ENCODE peak calls at places on chromosomes 2 and 18, in nine cellular contexts. One of them, this sample, is unnamed. For H3K27me3, the result is how much of the 10 kb centered on the place peaks cover.

GRCh38 chr2:215796160-215796559 is 217.2 kb downstream of the MREG start:
- DNase-seq in mammary epithelial cell: peak
- DNase-seq in cardiac muscle cell: no peak
- DNase-seq in dorsolateral prefrontal cortex: no peak
- DNase-seq in K562: no peak
- DNase-seq in GM23338: no peak
- DNase-seq in fibroblast of lung: peak
- DNase-seq in PC-3: peak
- DNase-seq in HL-60: peak
- DNase-seq in this sample: no peak

GRCh38 chr2:234751275-234751938 is 200.4 kb upstream of the SH3BP4 start:
- DNase-seq in PC-3: no peak
- DNase-seq in HL-60: no peak
- DNase-seq in dorsolateral prefrontal cortex: no peak
- DNase-seq in fibroblast of lung: no peak
- DNase-seq in K562: no peak
- DNase-seq in GM23338: peak
- DNase-seq in cardiac muscle cell: no peak
- DNase-seq in mammary epithelial cell: no peak
- DNase-seq in this sample: no peak

GRCh38 chr2:116917196-116917595 is 897.3 kb upstream of the DDX18 start:
- DNase-seq in K562: no peak
- DNase-seq in GM23338: no peak
- DNase-seq in cardiac muscle cell: no peak
- DNase-seq in mammary epithelial cell: no peak
- DNase-seq in HL-60: no peak
- DNase-seq in PC-3: no peak
- DNase-seq in dorsolateral prefrontal cortex: no peak
- DNase-seq in fibroblast of lung: no peak
- DNase-seq in this sample: no peak

GRCh38 chr2:141728886-141729285 is 401.9 kb downstream of the LRP1B start:
- DNase-seq in K562: no peak
- DNase-seq in HL-60: no peak
- DNase-seq in fibroblast of lung: no peak
- DNase-seq in cardiac muscle cell: no peak
- DNase-seq in GM23338: no peak
- DNase-seq in PC-3: no peak
- DNase-seq in mammary epithelial cell: no peak
- DNase-seq in dorsolateral prefrontal cortex: no peak
- DNase-seq in this sample: no peak

GRCh38 chr2:235078914-235079472 is 127.2 kb downstream of the SH3BP4 start:
- DNase-seq in mammary epithelial cell: no peak
- DNase-seq in cardiac muscle cell: no peak
- DNase-seq in GM23338: no peak
- DNase-seq in HL-60: no peak
- DNase-seq in PC-3: no peak
- DNase-seq in dorsolateral prefrontal cortex: no peak
- DNase-seq in fibroblast of lung: no peak
- DNase-seq in K562: no peak
- DNase-seq in this sample: no peak

GRCh38 chr2:152740743-152741328 is 22.4 kb downstream of the ARL6IP6 start:
- DNase-seq in HL-60: no peak
- DNase-seq in PC-3: peak
- DNase-seq in cardiac muscle cell: peak
- DNase-seq in dorsolateral prefrontal cortex: no peak
- DNase-seq in GM23338: peak
- DNase-seq in fibroblast of lung: peak
- DNase-seq in K562: peak
- DNase-seq in mammary epithelial cell: peak
- DNase-seq in this sample: no peak

GRCh38 chr2:238505119-238505891 is 78.6 kb downstream of the ASB1 start:
- DNase-seq in cardiac muscle cell: no peak
- DNase-seq in GM23338: no peak
- DNase-seq in dorsolateral prefrontal cortex: no peak
- DNase-seq in mammary epithelial cell: no peak
- DNase-seq in fibroblast of lung: no peak
- DNase-seq in HL-60: no peak
- DNase-seq in K562: peak
- DNase-seq in PC-3: no peak
- DNase-seq in this sample: no peak

GRCh38 chr18:7940976-7941375 is 373.9 kb downstream of the PTPRM start:
- DNase-seq in GM23338: no peak
- DNase-seq in HL-60: no peak
- DNase-seq in cardiac muscle cell: no peak
- DNase-seq in PC-3: no peak
- DNase-seq in K562: no peak
- DNase-seq in dorsolateral prefrontal cortex: no peak
- DNase-seq in mammary epithelial cell: no peak
- DNase-seq in fibroblast of lung: no peak
- DNase-seq in this sample: no peak

GRCh38 chr18:6058941-6059340 is 163.6 kb upstream of the TMEM200C start:
- DNase-seq in mammary epithelial cell: no peak
- DNase-seq in K562: no peak
- DNase-seq in HL-60: no peak
- DNase-seq in PC-3: peak
- DNase-seq in GM23338: peak
- DNase-seq in cardiac muscle cell: peak
- DNase-seq in fibroblast of lung: peak
- DNase-seq in dorsolateral prefrontal cortex: no peak
- DNase-seq in this sample: no peak

GRCh38 chr2:181683518-181684453 is 3.5 kb upstream of the NEUROD1 start:
- DNase-seq in GM23338: peak
- DNase-seq in K562: no peak
- DNase-seq in dorsolateral prefrontal cortex: no peak
- DNase-seq in cardiac muscle cell: peak
- DNase-seq in fibroblast of lung: no peak
- DNase-seq in PC-3: no peak
- DNase-seq in HL-60: no peak
- DNase-seq in mammary epithelial cell: peak
- DNase-seq in this sample: no peak

GRCh38 chr2:231162036-231162345 is 36.4 kb upstream of the ARMC9 start:
- DNase-seq in fibroblast of lung: peak
- DNase-seq in HL-60: no peak
- DNase-seq in mammary epithelial cell: peak
- DNase-seq in GM23338: no peak
- DNase-seq in K562: no peak
- DNase-seq in dorsolateral prefrontal cortex: no peak
- DNase-seq in PC-3: peak
- DNase-seq in cardiac muscle cell: no peak
- DNase-seq in this sample: no peak

GRCh38 chr18:12884521-12885323 is 685 bp upstream of the PTPN2 start:
- DNase-seq in dorsolateral prefrontal cortex: no peak
- DNase-seq in PC-3: no peak
- DNase-seq in K562: no peak
- DNase-seq in cardiac muscle cell: no peak
- DNase-seq in HL-60: no peak
- DNase-seq in mammary epithelial cell: no peak
- DNase-seq in fibroblast of lung: peak
- DNase-seq in GM23338: peak
- DNase-seq in this sample: no peak

GRCh38 chr2:231627384-231628156 is 34.9 kb downstream of the TEX44 start:
- DNase-seq in cardiac muscle cell: no peak
- DNase-seq in K562: no peak
- DNase-seq in PC-3: no peak
- DNase-seq in dorsolateral prefrontal cortex: no peak
- DNase-seq in HL-60: no peak
- DNase-seq in fibroblast of lung: no peak
- DNase-seq in mammary epithelial cell: no peak
- DNase-seq in GM23338: peak
- DNase-seq in this sample: no peak

GRCh38 chr2:71700880-71701397 is 247.6 kb downstream of the DYSF start:
- DNase-seq in K562: no peak
- DNase-seq in fibroblast of lung: no peak
- DNase-seq in cardiac muscle cell: peak
- DNase-seq in dorsolateral prefrontal cortex: peak
- DNase-seq in mammary epithelial cell: no peak
- DNase-seq in PC-3: no peak
- DNase-seq in GM23338: no peak
- DNase-seq in HL-60: no peak
- DNase-seq in this sample: peak

GRCh38 chr18:12256946-12257345 is 2.8 kb downstream of the CIDEA start:
- DNase-seq in dorsolateral prefrontal cortex: no peak
- DNase-seq in mammary epithelial cell: no peak
- DNase-seq in PC-3: peak
- DNase-seq in cardiac muscle cell: no peak
- DNase-seq in fibroblast of lung: no peak
- DNase-seq in GM23338: no peak
- DNase-seq in HL-60: no peak
- DNase-seq in K562: no peak
- DNase-seq in this sample: no peak

GRCh38 chr2:100427627-100428258 is 10.3 kb upstream of the CHST10 start:
- DNase-seq in fibroblast of lung: peak
- DNase-seq in K562: peak
- DNase-seq in mammary epithelial cell: peak
- DNase-seq in PC-3: peak
- DNase-seq in HL-60: no peak
- DNase-seq in dorsolateral prefrontal cortex: peak
- DNase-seq in GM23338: peak
- DNase-seq in cardiac muscle cell: peak
- DNase-seq in this sample: peak

GRCh38 chr2:231383701-231384435 is 11.6 kb upstream of the B3GNT7 start:
- DNase-seq in PC-3: no peak
- DNase-seq in fibroblast of lung: no peak
- DNase-seq in dorsolateral prefrontal cortex: no peak
- DNase-seq in mammary epithelial cell: no peak
- DNase-seq in cardiac muscle cell: no peak
- DNase-seq in GM23338: no peak
- DNase-seq in K562: no peak
- DNase-seq in HL-60: no peak
- DNase-seq in this sample: no peak

GRCh38 chr18:22846088-22846683 is 86.9 kb upstream of the RBBP8 start:
- DNase-seq in cardiac muscle cell: peak
- DNase-seq in K562: peak
- DNase-seq in fibroblast of lung: peak
- DNase-seq in HL-60: no peak
- DNase-seq in dorsolateral prefrontal cortex: no peak
- DNase-seq in GM23338: peak
- DNase-seq in mammary epithelial cell: no peak
- DNase-seq in PC-3: peak
- DNase-seq in this sample: no peak

GRCh38 chr2:54574107-54574859 is 118.2 kb downstream of the SPTBN1 start:
- DNase-seq in HL-60: peak
- DNase-seq in cardiac muscle cell: no peak
- DNase-seq in K562: peak
- DNase-seq in mammary epithelial cell: peak
- DNase-seq in fibroblast of lung: peak
- DNase-seq in GM23338: no peak
- DNase-seq in PC-3: peak
- DNase-seq in dorsolateral prefrontal cortex: no peak
- DNase-seq in this sample: peak
- H3K4me3 ChIP-seq in HL-60: no peak
- H3K4me3 ChIP-seq in cardiac muscle cell: no peak
- H3K4me3 ChIP-seq in K562: no peak
- H3K4me3 ChIP-seq in mammary epithelial cell: no peak
- H3K4me3 ChIP-seq in fibroblast of lung: no peak
- H3K4me3 ChIP-seq in GM23338: no peak
- H3K4me3 ChIP-seq in PC-3: no peak
- H3K4me3 ChIP-seq in dorsolateral prefrontal cortex: no peak
- H3K4me3 ChIP-seq in this sample: no peak

DNA sequence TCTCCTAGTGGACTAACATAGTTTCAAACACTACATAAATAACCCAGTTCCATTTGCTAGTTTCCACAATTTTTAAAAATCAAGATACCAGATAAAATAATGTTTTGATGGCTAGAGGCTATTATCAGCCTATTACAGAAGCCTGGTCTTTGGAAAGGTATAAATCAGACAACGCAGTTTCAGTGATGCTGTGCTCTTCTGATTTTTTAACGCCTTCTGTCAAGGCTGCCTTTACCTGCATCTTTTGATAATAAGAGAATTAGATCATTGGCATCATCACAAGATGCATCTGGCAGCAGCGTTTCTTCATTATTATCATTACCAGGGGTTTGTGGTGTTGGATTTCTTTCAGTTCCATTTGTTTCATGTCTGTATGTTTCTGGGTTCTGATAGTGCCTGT is 268.7 kb downstream of the MTX2 start:
- DNase-seq in dorsolateral prefrontal cortex: no peak
- DNase-seq in HL-60: no peak
- DNase-seq in mammary epithelial cell: no peak
- DNase-seq in cardiac muscle cell: no peak
- DNase-seq in K562: no peak
- DNase-seq in GM23338: no peak
- DNase-seq in PC-3: no peak
- DNase-seq in fibroblast of lung: no peak
- DNase-seq in this sample: no peak
- H3K27me3 ChIP-seq in dorsolateral prefrontal cortex: under half
- H3K27me3 ChIP-seq in HL-60: under half
- H3K27me3 ChIP-seq in mammary epithelial cell: under half
- H3K27me3 ChIP-seq in cardiac muscle cell: under half
- H3K27me3 ChIP-seq in K562: under half
- H3K27me3 ChIP-seq in GM23338: under half
- H3K27me3 ChIP-seq in PC-3: under half
- H3K27me3 ChIP-seq in fibroblast of lung: under half
- H3K27me3 ChIP-seq in this sample: under half

GRCh38 chr2:63840785-63841253 is 877 bp upstream of the UGP2 start:
- DNase-seq in PC-3: peak
- DNase-seq in HL-60: peak
- DNase-seq in GM23338: peak
- DNase-seq in cardiac muscle cell: peak
- DNase-seq in K562: peak
- DNase-seq in fibroblast of lung: peak
- DNase-seq in mammary epithelial cell: peak
- DNase-seq in dorsolateral prefrontal cortex: peak
- DNase-seq in this sample: peak

GRCh38 chr2:63840081-63840784 is 1.5 kb upstream of the UGP2 start:
- DNase-seq in fibroblast of lung: no peak
- DNase-seq in GM23338: peak
- DNase-seq in HL-60: no peak
- DNase-seq in PC-3: peak
- DNase-seq in cardiac muscle cell: no peak
- DNase-seq in K562: no peak
- DNase-seq in dorsolateral prefrontal cortex: no peak
- DNase-seq in mammary epithelial cell: no peak
- DNase-seq in this sample: no peak

GRCh38 chr2:63843093-63843492 is 1.4 kb downstream of the UGP2 start:
- DNase-seq in mammary epithelial cell: no peak
- DNase-seq in PC-3: no peak
- DNase-seq in cardiac muscle cell: no peak
- DNase-seq in HL-60: no peak
- DNase-seq in fibroblast of lung: no peak
- DNase-seq in dorsolateral prefrontal cortex: no peak
- DNase-seq in K562: no peak
- DNase-seq in GM23338: no peak
- DNase-seq in this sample: no peak

GRCh38 chr2:63842149-63843061 is 709 bp downstream of the UGP2 start:
- DNase-seq in GM23338: no peak
- DNase-seq in cardiac muscle cell: peak
- DNase-seq in PC-3: peak
- DNase-seq in K562: peak
- DNase-seq in HL-60: peak
- DNase-seq in fibroblast of lung: peak
- DNase-seq in mammary epithelial cell: peak
- DNase-seq in dorsolateral prefrontal cortex: no peak
- DNase-seq in this sample: peak

GRCh38 chr2:63841254-63842022 is at the start of gene UGP2:
- DNase-seq in GM23338: peak
- DNase-seq in dorsolateral prefrontal cortex: peak
- DNase-seq in PC-3: peak
- DNase-seq in HL-60: peak
- DNase-seq in cardiac muscle cell: peak
- DNase-seq in fibroblast of lung: peak
- DNase-seq in K562: peak
- DNase-seq in mammary epithelial cell: peak
- DNase-seq in this sample: peak
- TF ChIP-seq CTCF in GM23338: peak
- TF ChIP-seq CTCF in dorsolateral prefrontal cortex: peak
- TF ChIP-seq CTCF in PC-3: peak
- TF ChIP-seq CTCF in HL-60: no peak
- TF ChIP-seq CTCF in cardiac muscle cell: peak
- TF ChIP-seq CTCF in fibroblast of lung: peak
- TF ChIP-seq CTCF in K562: no peak
- TF ChIP-seq CTCF in mammary epithelial cell: no peak
- TF ChIP-seq CTCF in this sample: no peak

GRCh38 chr2:174595415-174595814 is 2.2 kb downstream of the WIPF1 start:
- DNase-seq in mammary epithelial cell: no peak
- DNase-seq in fibroblast of lung: no peak
- DNase-seq in PC-3: no peak
- DNase-seq in HL-60: no peak
- DNase-seq in K562: no peak
- DNase-seq in dorsolateral prefrontal cortex: no peak
- DNase-seq in cardiac muscle cell: no peak
- DNase-seq in GM23338: no peak
- DNase-seq in this sample: no peak
- H3K4me3 ChIP-seq in mammary epithelial cell: no peak
- H3K4me3 ChIP-seq in fibroblast of lung: no peak
- H3K4me3 ChIP-seq in PC-3: no peak
- H3K4me3 ChIP-seq in HL-60: peak
- H3K4me3 ChIP-seq in K562: no peak
- H3K4me3 ChIP-seq in dorsolateral prefrontal cortex: no peak
- H3K4me3 ChIP-seq in cardiac muscle cell: no peak
- H3K4me3 ChIP-seq in GM23338: no peak
- H3K4me3 ChIP-seq in this sample: no peak

This sample was measured in testis.